ENCODE peak calls at places on chromosomes 1 and 21, in six cellular contexts. L is IMR-90, I is tibial artery, Y is heart left ventricle, D is sigmoid colon, K is trophoblast cell. M is an unnamed sample. For H3K4me1, the result is how much of the 10 kb centered on the place peaks cover.

GRCh38 chr1:14742181-14742980 is 143.9 kb downstream of the KAZN start:
- DNase-seq in I (no peak), L (peak), K (peak), Y (no peak), D (no peak), M (no peak)

GRCh38 chr1:236765831-236766230 is 29.3 kb upstream of the MTR start:
- DNase-seq in D (no peak), L (no peak), K (no peak), Y (no peak), I (no peak), M (no peak)

GRCh38 chr1:229893762-229894444 is 173.1 kb upstream of the GALNT2 start:
- DNase-seq in Y (no peak), D (no peak), I (no peak), K (no peak), L (no peak), M (peak)

GRCh38 chr1:1438531-1439381 is 3.3 kb downstream of the VWA1 start:
- DNase-seq in D (no peak), Y (no peak), K (no peak), L (no peak), I (no peak), M (no peak)

GRCh38 chr1:147612366-147612765 is 58.0 kb downstream of the ACP6 start:
- DNase-seq in Y (no peak), D (no peak), K (no peak), I (no peak), L (no peak), M (no peak)

GRCh38 chr1:97209381-97209780 is 487.8 kb downstream of the PTBP2 start:
- DNase-seq in I (no peak), Y (no peak), L (peak), K (no peak), D (no peak), M (no peak)

GRCh38 chr21:27190601-27191000 is 223.7 kb upstream of the ADAMTS5 start:
- DNase-seq in L (peak), K (no peak), I (no peak), Y (no peak), D (no peak), M (peak)

GRCh38 chr1:221741364-221741970 is 422 bp downstream of the DUSP10 start:
- DNase-seq in L (peak), D (peak), Y (peak), I (no peak), K (peak), M (peak)

GRCh38 chr1:111878649-111879048 is 110.8 kb downstream of the KCND3 start:
- DNase-seq in L (no peak), I (no peak), K (no peak), D (no peak), Y (no peak), M (no peak)

GRCh38 chr1:111792249-111792648 is 36.5 kb downstream of the DDX20 start:
- DNase-seq in L (no peak), I (no peak), K (no peak), Y (no peak), D (no peak), M (no peak)

GRCh38 chr21:42613756-42614155 is 39.7 kb upstream of the PDE9A start:
- DNase-seq in I (no peak), K (no peak), D (no peak), Y (no peak), L (no peak), M (no peak)

GRCh38 chr1:83897516-83897915 is 101.4 kb downstream of the TTLL7 start:
- DNase-seq in K (no peak), I (no peak), D (no peak), L (no peak), Y (no peak), M (no peak)

GRCh38 chr1:229832695-229833094 is 206.6 kb downstream of the URB2 start:
- DNase-seq in K (no peak), I (no peak), L (no peak), Y (no peak), D (no peak), M (no peak)

GRCh38 chr1:200005160-200005559 is 22.4 kb upstream of the NR5A2 start:
- DNase-seq in L (peak), Y (no peak), I (no peak), D (no peak), K (no peak), M (no peak)

GRCh38 chr1:16119504-16119903 is 36.4 kb downstream of the EPHA2 start:
- DNase-seq in K (no peak), L (no peak), D (no peak), Y (no peak), I (no peak), M (no peak)

GRCh38 chr1:16119926-16120325 is 35.9 kb downstream of the EPHA2 start:
- DNase-seq in L (no peak), I (no peak), D (no peak), Y (no peak), K (no peak), M (no peak)

GRCh38 chr1:16120411-16120810 is 35.5 kb downstream of the EPHA2 start:
- DNase-seq in D (no peak), I (no peak), K (no peak), Y (peak), L (no peak), M (no peak)

GRCh38 chr1:16122361-16122881 is 33.4 kb downstream of the EPHA2 start:
- DNase-seq in L (peak), D (no peak), I (no peak), Y (no peak), K (peak), M (no peak)

GRCh38 chr1:16120940-16121410 is 34.9 kb downstream of the EPHA2 start:
- DNase-seq in L (no peak), K (no peak), Y (peak), I (no peak), D (no peak), M (no peak)
- H3K4me1 ChIP-seq in L (under half), K (under half), Y (under half), I (under half), D (under half), M (under half)

GRCh38 chr1:6241887-6242740 is 1.9 kb upstream of the HES3 start:
- DNase-seq in K (no peak), D (no peak), Y (no peak), L (no peak), I (no peak), M (no peak)

GRCh38 chr1:6245086-6245868 is 1.3 kb downstream of the HES3 start:
- DNase-seq in L (peak), D (peak), K (peak), I (peak), Y (peak), M (peak)

GRCh38 chr1:6243053-6243834 is 735 bp upstream of the HES3 start:
- DNase-seq in Y (no peak), L (no peak), I (no peak), K (no peak), D (no peak), M (no peak)

GRCh38 chr1:6244401-6245054 is 549 bp downstream of the HES3 start:
- DNase-seq in I (no peak), Y (no peak), D (no peak), L (no peak), K (no peak), M (no peak)

GRCh38 chr1:6243993-6244392 is at the start of gene HES3:
- DNase-seq in Y (no peak), K (no peak), I (no peak), D (no peak), L (no peak), M (no peak)
- H3K4me3 ChIP-seq in Y (no peak), K (no peak), I (no peak), D (no peak), L (no peak), M (peak)

GRCh38 chr1:175188936-175189335 is 3.6 kb downstream of the KIAA0040 start:
- DNase-seq in I (no peak), K (no peak), Y (peak), D (no peak), L (no peak), M (no peak)
- H3K4me1 ChIP-seq in I (under half), K (under half), Y (under half), D (under half), L (under half), M (under half)

GRCh38 chr1:204958325-204959307 is 84.4 kb upstream of the CNTN2 start:
- DNase-seq in I (no peak), L (no peak), Y (no peak), D (no peak), K (no peak), M (no peak)
- H3K4me3 ChIP-seq in I (no peak), L (no peak), Y (no peak), D (no peak), K (no peak), M (no peak)

GRCh38 chr1:67752306-67752705 is 67.3 kb downstream of the GADD45A start:
- DNase-seq in Y (no peak), I (no peak), K (no peak), L (no peak), D (no peak), M (no peak)

GRCh38 chr1:67754526-67754920 is 69.5 kb downstream of the GADD45A start:
- DNase-seq in K (no peak), D (no peak), L (no peak), I (no peak), Y (no peak), M (no peak)

GRCh38 chr1:67755619-67756018 is 70.6 kb downstream of the GADD45A start:
- DNase-seq in K (no peak), L (no peak), I (no peak), D (no peak), Y (no peak), M (no peak)

GRCh38 chr1:67753776-67754525 is 69.0 kb downstream of the GADD45A start:
- DNase-seq in Y (no peak), K (no peak), D (no peak), I (no peak), L (no peak), M (no peak)

GRCh38 chr1:67755160-67755559 is 70.2 kb downstream of the GADD45A start:
- DNase-seq in K (no peak), I (no peak), D (no peak), Y (no peak), L (no peak), M (no peak)
- H3K4me1 ChIP-seq in K (under half), I (under half), D (under half), Y (under half), L (under half), M (under half)

GRCh38 chr1:23451452-23451851 is 26.9 kb upstream of the TCEA3 start:
- DNase-seq in L (no peak), D (no peak), I (no peak), Y (no peak), K (no peak), M (no peak)
- H3K4me3 ChIP-seq in L (no peak), D (no peak), I (no peak), Y (no peak), K (no peak), M (no peak)